ENCODE peak calls at places on chromosomes 11 and 22, in four cellular contexts. G, M, C and I are unnamed samples.

GRCh38 chr11:108973402-108974119 is 308.7 kb downstream of the DDX10 start:
- DNase-seq in G (peak; percentile 62), M (no peak), C (no peak), I (no peak)

GRCh38 chr22:39664485-39665200 is 94.1 kb downstream of the CACNA1I start:
- DNase-seq in G (no peak), M (peak; percentile 31), C (no peak), I (no peak)

GRCh38 chr22:37401401-37401859 is 25.8 kb downstream of the ELFN2 start:
- DNase-seq in G (no peak), M (no peak), C (peak; percentile 61), I (no peak)

GRCh38 chr11:99911116-99911515 is 776.0 kb upstream of the ARHGAP42 start:
- DNase-seq in G (no peak), M (no peak), C (no peak), I (no peak)

GRCh38 chr11:64234840-64235379 is 526 bp downstream of the VEGFB start:
- DNase-seq in G (no peak), M (no peak), C (peak; percentile 57), I (no peak)

GRCh38 chr11:71495286-71496090 is 31.6 kb upstream of the KRTAP5-7 start:
- DNase-seq in G (no peak), M (no peak), C (no peak), I (no peak)

GRCh38 chr11:125946712-125947418 is 1.0 kb downstream of the VSIG10L2 start:
- DNase-seq in G (no peak), M (no peak), C (no peak), I (no peak)

GRCh38 chr11:126153999-126154398 is 57.5 kb downstream of the RPUSD4 start:
- DNase-seq in G (peak; percentile 80), M (no peak), C (no peak), I (no peak)

GRCh38 chr22:48432721-48433518 is 1394.8 kb downstream of the BRD1 start:
- DNase-seq in G (no peak), M (no peak), C (no peak), I (no peak)

GRCh38 chr11:112784323-112785073 is 176.7 kb upstream of the NCAM1 start:
- DNase-seq in G (no peak), M (peak; percentile 95), C (peak; percentile 79), I (no peak)

GRCh38 chr11:10934293-10934850 is 76.5 kb upstream of the ZBED5 start:
- DNase-seq in G (no peak), M (peak; percentile 42), C (no peak), I (no peak)

GRCh38 chr11:117273550-117274289 is 17.4 kb upstream of the BACE1-AS start:
- DNase-seq in G (peak; percentile 44), M (no peak), C (no peak), I (no peak)

GRCh38 chr11:124069429-124070401 is 28.6 kb upstream of the OR10G7 start:
- DNase-seq in G (peak; percentile 31), M (peak; percentile 91), C (no peak), I (no peak)

GRCh38 chr11:35629914-35630313 is 11.7 kb downstream of the FJX1 start:
- DNase-seq in G (peak; percentile 98), M (no peak), C (no peak), I (peak; percentile 30)

GRCh38 chr11:28738549-28738948 is 630.4 kb downstream of the METTL15 start:
- DNase-seq in G (no peak), M (peak; percentile 18), C (no peak), I (no peak)

GRCh38 chr22:44325718-44326548 is 13.2 kb upstream of the SHISAL1 start:
- DNase-seq in G (peak; percentile 9), M (no peak), C (no peak), I (no peak)

GRCh38 chr11:132911186-132911585 is 621.1 kb downstream of the OPCML start:
- DNase-seq in G (no peak), M (no peak), C (no peak), I (no peak)

GRCh38 chr11:122779047-122779629 is 59.2 kb upstream of the CRTAM start:
- DNase-seq in G (no peak), M (no peak), C (no peak), I (no peak)

GRCh38 chr11:73761403-73761945 is 600 bp upstream of the RAB6A start:
- DNase-seq in G (no peak), M (no peak), C (no peak), I (no peak)

GRCh38 chr11:73758451-73758850 is 2.4 kb downstream of the RAB6A start:
- DNase-seq in G (no peak), M (no peak), C (no peak), I (no peak)

GRCh38 chr11:73760066-73760679 is 701 bp downstream of the RAB6A start:
- DNase-seq in G (no peak), M (peak; percentile 43), C (peak; percentile 50), I (no peak)

GRCh38 chr11:73760680-73761402 is at the start of gene RAB6A:
- DNase-seq in G (peak; percentile 98), M (peak; percentile 100), C (peak; percentile 100), I (peak; percentile 95)

DNA sequence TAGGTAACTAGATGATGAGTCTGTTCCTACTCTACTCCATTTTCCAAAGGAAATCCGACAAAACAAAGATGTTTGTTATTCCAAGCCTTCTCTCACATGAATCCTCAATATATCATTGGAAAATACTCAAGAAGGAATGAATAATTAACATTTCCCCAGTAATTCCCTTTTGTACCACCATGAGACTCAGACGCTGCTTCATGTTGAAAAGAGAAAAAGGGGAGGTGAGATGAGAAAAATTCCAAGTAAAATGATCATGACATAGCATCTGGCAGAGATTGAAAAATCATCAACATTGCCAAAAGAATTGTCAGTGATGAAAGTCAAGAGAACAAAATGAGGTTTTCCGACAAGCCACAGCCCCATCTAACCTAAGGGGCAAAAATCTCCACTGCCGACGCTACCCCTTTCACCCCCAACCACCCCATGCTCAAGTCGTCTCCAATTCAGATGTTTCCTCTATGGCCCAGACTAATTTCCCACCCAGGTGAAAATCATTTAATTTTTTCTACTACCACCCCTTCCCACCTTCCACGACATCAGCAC is 1.3 kb downstream of the RAB6A start:
- DNase-seq in G (no peak), M (no peak), C (no peak), I (no peak)
- TF ChIP-seq CTCF in G (no peak), M (no peak), C (no peak), I (no peak)

GRCh38 chr22:19058713-19059451 is 63.3 kb downstream of the DGCR2 start:
- DNase-seq in G (no peak), M (no peak), C (no peak), I (no peak)
- TF ChIP-seq CTCF in G (no peak), M (peak; percentile 43), C (no peak), I (no peak)

GRCh38 chr11:68691402-68691784 is 7.0 kb downstream of the GAL start:
- DNase-seq in G (no peak), M (no peak), C (no peak), I (no peak)

GRCh38 chr11:68692115-68692514 is 7.8 kb downstream of the GAL start:
- DNase-seq in G (no peak), M (no peak), C (no peak), I (no peak)

GRCh38 chr11:68688881-68689280 is 4.5 kb downstream of the GAL start:
- DNase-seq in G (no peak), M (no peak), C (no peak), I (no peak)

GRCh38 chr11:68689737-68690625 is 5.6 kb downstream of the GAL start:
- DNase-seq in G (no peak), M (no peak), C (no peak), I (no peak)

DNA sequence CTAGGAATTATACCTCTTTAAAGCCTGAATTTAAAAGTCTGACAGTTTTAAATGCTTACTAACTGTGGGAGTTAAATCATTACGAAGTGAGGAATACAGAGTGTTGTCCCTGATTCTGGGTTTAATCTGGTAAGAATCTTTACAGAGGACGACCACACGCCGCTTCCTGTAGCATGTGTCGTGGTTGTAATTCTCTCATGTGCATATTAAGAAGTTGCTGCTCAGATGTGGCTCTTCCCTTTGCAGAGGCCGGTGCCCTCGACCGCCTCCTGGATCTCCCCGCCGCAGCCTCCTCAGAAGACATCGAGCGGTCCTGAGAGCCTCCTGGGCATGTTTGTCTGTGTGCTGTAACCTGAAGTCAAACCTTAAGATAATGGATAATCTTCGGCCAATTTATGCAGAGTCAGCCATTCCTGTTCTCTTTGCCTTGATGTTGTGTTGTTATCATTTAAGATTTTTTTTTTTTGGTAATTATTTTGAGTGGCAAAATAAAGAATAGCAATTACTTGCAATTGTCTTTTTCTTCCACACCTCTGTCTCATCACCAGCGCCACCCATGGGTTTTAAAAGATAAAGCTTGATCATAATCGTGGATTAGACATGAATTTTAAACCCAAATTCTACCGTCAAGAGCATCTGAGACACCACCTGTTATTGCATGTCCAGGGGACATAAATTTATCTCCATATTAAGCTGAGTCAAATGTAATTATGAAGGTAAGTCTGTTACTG is 6.5 kb downstream of the GAL start:
- DNase-seq in G (no peak), M (no peak), C (no peak), I (no peak)
- TF ChIP-seq CTCF in G (no peak), M (peak; percentile 32), C (no peak), I (no peak)

GRCh38 chr11:2768471-2769408 is 68.9 kb upstream of the KCNQ1OT1 start:
- DNase-seq in G (no peak), M (no peak), C (no peak), I (no peak)
- TF ChIP-seq CTCF in G (no peak), M (no peak), C (no peak), I (no peak)

DNA sequence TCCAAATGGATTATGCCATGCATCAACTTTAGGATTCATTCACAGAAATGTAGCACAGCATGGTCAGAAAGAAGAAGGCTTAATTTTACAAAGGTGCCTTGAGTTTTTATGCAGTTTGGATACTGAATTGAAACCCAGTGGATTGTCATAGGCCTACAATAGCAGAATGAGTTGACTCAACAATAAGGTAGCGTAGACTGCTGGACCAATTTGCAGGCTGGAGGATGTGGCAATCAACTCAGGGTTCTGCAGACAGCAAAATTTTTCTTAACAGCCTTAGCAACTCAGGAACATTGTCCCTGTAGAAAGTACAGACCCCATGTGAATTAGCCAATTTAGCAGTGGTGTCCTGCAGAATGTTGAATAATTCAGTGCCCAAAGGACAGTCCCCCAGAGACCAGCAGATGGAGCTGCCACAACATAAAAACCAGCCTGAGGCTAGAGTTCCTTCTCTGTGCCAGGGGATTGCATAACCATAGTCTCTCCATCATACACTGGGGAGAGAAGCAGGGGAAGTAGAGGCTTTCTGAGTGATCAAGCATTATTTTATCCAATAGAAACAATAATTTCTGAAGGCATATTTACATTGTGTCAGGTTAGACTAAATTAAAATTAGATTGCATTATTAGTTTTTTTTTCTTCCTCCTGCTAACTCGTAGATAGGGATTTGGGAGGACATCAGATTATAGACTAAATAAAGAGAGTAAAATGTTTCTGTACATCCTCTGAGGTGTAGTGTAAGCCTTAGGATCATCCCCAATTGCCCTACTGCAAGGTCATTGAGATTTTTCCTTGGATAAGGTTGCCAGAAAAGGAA is 20.3 kb upstream of the MRPL17 start:
- DNase-seq in G (no peak), M (peak; percentile 62), C (peak; percentile 26), I (no peak)
- TF ChIP-seq CTCF in G (peak; percentile 66), M (peak; percentile 72), C (peak; percentile 73), I (no peak)

GRCh38 chr11:61332266-61332822 is 561 bp downstream of the DDB1 start:
- DNase-seq in G (no peak), M (no peak), C (no peak), I (no peak)
- TF ChIP-seq CTCF in G (no peak), M (no peak), C (no peak), I (no peak)

DNA sequence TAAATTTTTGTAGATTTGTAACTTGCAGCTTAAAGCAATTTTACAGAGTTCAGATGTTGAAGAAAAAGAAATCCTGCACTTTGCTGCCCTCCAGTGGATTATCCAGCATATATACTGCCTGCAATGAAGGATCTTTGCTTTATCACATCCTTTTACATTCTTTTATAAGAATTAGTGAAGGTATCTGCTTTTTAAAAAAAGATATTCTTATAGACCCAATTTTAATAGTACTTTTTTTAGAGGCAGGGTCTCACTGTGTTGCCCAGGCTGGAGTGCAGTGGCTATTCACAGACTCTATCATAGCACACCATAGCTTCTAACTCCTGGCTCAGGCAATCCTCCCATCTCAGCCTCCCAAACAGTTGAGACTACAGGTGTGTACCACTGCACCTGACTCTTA is 60.7 kb downstream of the TTC17 start:
- DNase-seq in G (peak; percentile 21), M (no peak), C (no peak), I (no peak)
- TF ChIP-seq CTCF in G (peak; percentile 55), M (peak; percentile 35), C (peak; percentile 71), I (no peak)